ENCODE peak calls at places on chromosomes 3 and 15, in five cellular contexts. E is CD4-positive, alpha-beta T cell; W is fibroblast of the aortic adventitia; P is WTC11; G is astrocyte. T is an unnamed sample.

GRCh38 chr3:59451041-59451763 is 401.4 kb upstream of the CFAP20DC start:
- DNase-seq in E (peak), W (peak), P (no peak), G (no peak), T (no peak)

GRCh38 chr3:37762698-37763097 is 99.0 kb upstream of the CTDSPL start:
- DNase-seq in E (no peak), W (peak), P (no peak), G (no peak), T (no peak)

GRCh38 chr15:60727661-60728060 is 248.7 kb upstream of the ICE2 start:
- DNase-seq in E (no peak), W (no peak), P (no peak), G (no peak), T (no peak)

GRCh38 chr3:124558898-124559649 is 171.2 kb upstream of the UMPS start:
- DNase-seq in E (no peak), W (peak), P (no peak), G (peak), T (no peak)

GRCh38 chr3:122299872-122300460 is 25.1 kb upstream of the CSTA start:
- DNase-seq in E (peak), W (no peak), P (peak), G (no peak), T (no peak)

GRCh38 chr15:65906396-65906795 is 37.1 kb downstream of the RAB11A start:
- DNase-seq in E (no peak), W (no peak), P (no peak), G (no peak), T (no peak)

GRCh38 chr3:126127452-126127851 is 43.5 kb upstream of the SLC41A3 start:
- DNase-seq in E (no peak), W (no peak), P (peak), G (no peak), T (no peak)

GRCh38 chr3:162141232-162141631 is 644.6 kb downstream of the OTOL1 start:
- DNase-seq in E (no peak), W (peak), P (no peak), G (peak), T (no peak)

GRCh38 chr3:101255441-101255840 is 64.9 kb downstream of the IMPG2 start:
- DNase-seq in E (no peak), W (no peak), P (no peak), G (no peak), T (no peak)

DNA sequence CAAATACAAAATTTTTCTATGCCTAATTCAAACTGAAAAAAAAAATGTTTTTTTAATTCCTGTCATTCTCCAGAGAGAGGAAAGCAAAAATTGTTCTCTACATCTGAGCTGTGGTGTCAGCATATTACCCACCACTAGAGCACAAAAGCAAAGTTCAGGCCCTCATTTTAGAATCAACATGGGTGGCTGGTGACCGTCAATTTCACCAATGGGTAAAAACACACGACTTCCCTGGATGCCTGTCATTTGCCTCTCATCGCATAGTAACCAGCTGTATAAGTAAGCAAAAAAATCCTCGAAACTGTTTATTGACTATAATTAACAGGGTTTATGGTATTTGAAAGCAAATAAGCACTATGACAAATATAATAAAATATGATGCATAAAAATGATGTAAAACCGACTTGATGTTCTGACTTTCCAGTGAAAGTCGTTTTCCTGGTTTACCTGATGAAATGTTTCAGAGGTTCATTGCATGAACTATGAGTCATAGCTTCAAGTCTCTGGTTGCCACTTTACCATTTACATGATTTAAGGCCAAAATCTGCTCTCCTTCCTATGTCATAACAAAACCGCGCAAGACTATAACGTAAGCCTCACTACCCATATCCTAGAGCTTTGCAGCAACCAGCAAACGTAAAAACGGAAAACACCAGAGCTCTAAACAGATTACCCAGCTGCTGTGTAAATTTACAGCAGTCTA is 60.5 kb downstream of the THBS1 start:
- DNase-seq in E (no peak), W (no peak), P (no peak), G (peak), T (no peak)
- TF ChIP-seq CTCF in E (no peak), W (no peak), P (no peak), G (no peak), T (no peak)

GRCh38 chr3:66747688-66748087 is 246.9 kb upstream of the LRIG1 start:
- DNase-seq in E (no peak), W (no peak), P (no peak), G (no peak), T (no peak)

GRCh38 chr3:66747251-66747650 is 246.4 kb upstream of the LRIG1 start:
- DNase-seq in E (no peak), W (no peak), P (no peak), G (no peak), T (no peak)

GRCh38 chr3:66744986-66745385 is 244.2 kb upstream of the LRIG1 start:
- DNase-seq in E (no peak), W (no peak), P (no peak), G (no peak), T (no peak)

GRCh38 chr3:66751842-66752241 is 246.3 kb upstream of the KBTBD8 start:
- DNase-seq in E (no peak), W (no peak), P (no peak), G (no peak), T (no peak)

DNA sequence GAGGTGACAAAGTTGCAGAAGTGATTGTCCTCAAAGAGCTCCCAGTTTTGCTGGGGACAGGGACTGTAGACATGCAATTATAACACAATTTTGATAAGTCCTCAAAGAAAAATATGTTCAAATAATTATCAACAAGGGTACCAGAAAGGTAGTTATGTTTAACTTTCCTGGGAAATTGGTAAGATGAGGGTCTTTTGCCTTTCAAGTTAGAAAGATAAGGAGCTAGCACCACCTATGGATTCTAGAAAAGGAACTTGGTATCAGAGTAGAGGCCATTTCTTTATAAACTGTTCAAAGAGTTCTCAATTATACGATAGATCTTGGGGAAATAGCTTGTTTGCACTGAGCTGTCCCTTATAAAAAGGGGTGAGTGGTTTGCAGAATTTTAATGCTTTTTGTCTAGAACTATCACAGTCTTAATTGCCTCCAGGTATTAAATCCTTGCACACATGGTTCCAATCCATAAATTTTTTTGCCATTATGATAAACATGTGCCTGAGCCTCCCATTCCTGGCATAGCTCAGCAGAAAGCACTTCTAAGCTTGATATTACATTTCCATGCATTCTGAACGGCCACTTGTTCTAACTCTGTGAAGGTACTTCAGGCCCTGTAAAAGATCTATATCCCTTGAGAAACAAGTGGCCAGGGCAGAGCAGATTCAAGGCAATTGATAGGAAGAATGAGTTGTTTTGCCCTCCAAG is 247.5 kb upstream of the LRIG1 start:
- DNase-seq in E (no peak), W (peak), P (no peak), G (no peak), T (no peak)
- TF ChIP-seq CTCF in E (no peak), W (no peak), P (no peak), G (no peak), T (no peak)

DNA sequence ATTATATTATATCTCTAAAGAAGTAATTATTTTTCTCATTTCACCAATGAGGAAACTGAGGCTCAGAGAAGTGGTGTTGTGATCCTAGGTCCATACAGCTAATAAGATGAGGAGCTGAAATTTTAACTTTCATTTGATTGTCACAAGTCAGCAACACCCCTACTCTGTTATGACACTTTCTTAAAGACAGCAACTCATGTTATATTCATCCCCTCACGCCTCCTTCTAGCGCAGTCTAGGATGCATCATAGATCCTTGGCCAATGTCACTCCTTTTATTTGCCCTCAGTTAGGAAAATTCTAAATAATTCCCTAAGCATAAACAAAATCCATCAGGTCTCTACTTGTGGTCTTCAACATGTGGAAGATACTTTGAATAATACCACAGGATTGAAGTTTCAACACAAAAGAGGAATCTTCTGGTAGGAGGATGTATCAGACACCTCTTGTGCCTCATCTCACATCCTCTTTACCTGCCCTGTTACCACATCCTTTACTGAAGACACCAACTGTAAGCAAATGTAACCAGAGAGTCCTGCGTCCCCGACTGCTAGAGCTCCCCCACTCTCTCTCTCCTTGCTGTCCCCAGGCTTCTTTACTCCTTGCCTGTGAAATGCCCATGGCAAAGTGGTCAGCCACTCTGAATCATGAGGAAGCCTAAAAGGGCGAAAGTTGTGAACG is 53.7 kb downstream of the TRIM42 start:
- DNase-seq in E (no peak), W (no peak), P (no peak), G (no peak), T (no peak)
- TF ChIP-seq CTCF in E (no peak), W (no peak), P (no peak), G (no peak), T (no peak)

GRCh38 chr3:179852117-179852886 is 184.4 kb downstream of the PEX5L start:
- DNase-seq in E (no peak), W (peak), P (peak), G (peak), T (no peak)
- TF ChIP-seq CTCF in E (no peak), W (no peak), P (no peak), G (peak), T (no peak)